ENCODE peak calls at places on chromosome 16, in four cellular contexts. P is GM23248, L is HCT116, Q is MM.1S. B is an unnamed sample. For H4K20me1, the result is how much of the 10 kb centered on the place peaks cover.

GRCh38 chr16:49439050-49439449 is 65.4 kb downstream of the C16orf78 start:
- DNase-seq in Q (no peak), P (no peak), L (no peak), B (no peak)

GRCh38 chr16:30185683-30186421 is 2.5 kb downstream of the CORO1A start:
- DNase-seq in P (no peak), Q (peak), L (no peak), B (peak)

GRCh38 chr16:80014241-80014939 is 413.9 kb upstream of the MAF start:
- DNase-seq in L (no peak), Q (no peak), P (no peak), B (no peak)

GRCh38 chr16:53065436-53066165 is 10.8 kb downstream of the CHD9 start:
- DNase-seq in P (peak), L (no peak), Q (no peak), B (no peak)

GRCh38 chr16:4433914-4434787 is 8.5 kb downstream of the DNAJA3 start:
- DNase-seq in Q (no peak), L (no peak), P (no peak), B (no peak)

GRCh38 chr16:56468800-56469199 is 17.4 kb downstream of the OGFOD1 start:
- DNase-seq in P (no peak), L (no peak), Q (no peak), B (no peak)

GRCh38 chr16:87305505-87306391 is 11.4 kb downstream of the C16orf95 start:
- DNase-seq in Q (no peak), L (no peak), P (peak), B (no peak)

GRCh38 chr16:62041401-62041800 is 5.2 kb upstream of the CDH8 start:
- DNase-seq in Q (no peak), P (peak), L (no peak), B (peak)

GRCh38 chr16:27369806-27370205 is 32.2 kb upstream of the IL21R start:
- DNase-seq in L (no peak), P (peak), Q (no peak), B (no peak)

GRCh38 chr16:71384073-71384724 is 25.7 kb downstream of the CALB2 start:
- DNase-seq in L (no peak), P (no peak), Q (no peak), B (no peak)

GRCh38 chr16:12538667-12539081 is 265.0 kb downstream of the CPPED1 start:
- DNase-seq in Q (no peak), L (no peak), P (no peak), B (no peak)

GRCh38 chr16:64455275-64455674 is 666.6 kb downstream of the CDH11 start:
- DNase-seq in Q (no peak), P (peak), L (no peak), B (peak)

GRCh38 chr16:89890886-89891657 is 17.7 kb downstream of the TCF25 start:
- DNase-seq in Q (no peak), L (no peak), P (no peak), B (no peak)

GRCh38 chr16:65531475-65531874 is 409.6 kb upstream of the CDH11 start:
- DNase-seq in L (no peak), Q (no peak), P (no peak), B (no peak)

GRCh38 chr16:19532601-19533000 is 8.9 kb downstream of the CCP110 start:
- DNase-seq in Q (no peak), L (no peak), P (no peak), B (no peak)

GRCh38 chr16:9072806-9073341 is 18.6 kb upstream of the HAPSTR1 start:
- DNase-seq in P (peak), L (no peak), Q (peak), B (peak)

GRCh38 chr16:59614466-59615240 is 880.5 kb upstream of the GOT2 start:
- DNase-seq in P (no peak), Q (no peak), L (no peak), B (no peak)

GRCh38 chr16:49835116-49835880 is 20.6 kb downstream of the ZNF423 start:
- DNase-seq in L (no peak), P (no peak), Q (no peak), B (peak)

GRCh38 chr16:65122974-65123845 is 1.3 kb upstream of the CDH11 start:
- DNase-seq in Q (no peak), L (no peak), P (peak), B (no peak)

GRCh38 chr16:69497876-69498596 is 67.7 kb upstream of the NFAT5 start:
- DNase-seq in P (no peak), L (no peak), Q (no peak), B (no peak)
- H2AFZ ChIP-seq in P (no peak), L (no peak), Q (no peak), B (no peak)

GRCh38 chr16:88356727-88357199 is 26.0 kb upstream of the ZNF469 start:
- DNase-seq in Q (no peak), L (no peak), P (no peak), B (no peak)
- TF ChIP-seq EZH2phosphoT487 in Q (no peak), L (no peak), P (no peak), B (no peak)

GRCh38 chr16:14110728-14111251 is 39.7 kb downstream of the MRTFB start:
- DNase-seq in L (no peak), Q (no peak), P (no peak), B (no peak)

GRCh38 chr16:14113344-14113743 is 42.2 kb downstream of the MRTFB start:
- DNase-seq in P (no peak), L (no peak), Q (no peak), B (no peak)

GRCh38 chr16:14109782-14110727 is 38.9 kb downstream of the MRTFB start:
- DNase-seq in Q (no peak), L (no peak), P (no peak), B (no peak)

GRCh38 chr16:14111713-14112538 is 40.8 kb downstream of the MRTFB start:
- DNase-seq in P (peak), L (no peak), Q (no peak), B (no peak)

GRCh38 chr16:14112539-14112856 is 41.4 kb downstream of the MRTFB start:
- DNase-seq in Q (no peak), P (no peak), L (no peak), B (no peak)
- H4K20me1 ChIP-seq in Q (under half), P (under half), L (under half), B (under half)

DNA sequence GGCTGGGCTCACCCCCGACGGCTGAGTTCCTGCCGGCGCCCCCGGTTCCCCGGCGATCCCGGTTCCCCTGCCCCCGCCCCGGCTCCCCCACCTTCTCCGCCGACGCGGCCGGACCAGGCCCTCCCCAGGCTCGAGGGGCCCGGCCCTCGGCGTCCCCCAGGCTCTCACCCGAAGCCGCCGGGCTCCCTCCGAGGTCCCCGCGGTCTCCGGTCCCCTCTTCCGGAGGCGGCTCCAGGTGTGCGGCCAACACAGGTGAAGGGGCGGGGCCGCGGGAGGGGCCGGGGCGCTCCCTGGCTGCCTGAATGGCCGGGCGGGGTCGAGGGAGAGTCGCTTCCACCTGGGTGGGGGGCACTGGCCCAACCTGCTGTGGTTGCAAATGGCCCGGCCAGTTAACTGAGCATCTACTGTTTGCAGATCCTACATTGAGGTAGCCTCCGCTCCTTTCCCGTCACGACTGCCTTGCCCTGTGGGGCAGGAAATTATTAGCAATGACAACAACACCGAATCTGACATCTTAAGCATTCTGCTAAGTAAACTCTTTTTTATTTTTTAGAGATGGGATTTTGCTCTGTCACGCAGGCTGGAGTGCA is at the start of gene BICDL2:
- DNase-seq in Q (no peak), L (no peak), P (no peak), B (no peak)
- H2AFZ ChIP-seq in Q (peak), L (peak), P (no peak), B (no peak)

GRCh38 chr16:75378616-75379015 is 54.7 kb downstream of the CFDP1 start:
- DNase-seq in L (no peak), Q (no peak), P (no peak), B (no peak)

GRCh38 chr16:75377971-75378386 is 55.3 kb downstream of the CFDP1 start:
- DNase-seq in P (peak), L (no peak), Q (no peak), B (no peak)

GRCh38 chr16:75379339-75379738 is 54.0 kb downstream of the CFDP1 start:
- DNase-seq in P (no peak), Q (no peak), L (no peak), B (no peak)

GRCh38 chr16:75380870-75381269 is 52.4 kb downstream of the CFDP1 start:
- DNase-seq in Q (no peak), P (peak), L (no peak), B (no peak)

DNA sequence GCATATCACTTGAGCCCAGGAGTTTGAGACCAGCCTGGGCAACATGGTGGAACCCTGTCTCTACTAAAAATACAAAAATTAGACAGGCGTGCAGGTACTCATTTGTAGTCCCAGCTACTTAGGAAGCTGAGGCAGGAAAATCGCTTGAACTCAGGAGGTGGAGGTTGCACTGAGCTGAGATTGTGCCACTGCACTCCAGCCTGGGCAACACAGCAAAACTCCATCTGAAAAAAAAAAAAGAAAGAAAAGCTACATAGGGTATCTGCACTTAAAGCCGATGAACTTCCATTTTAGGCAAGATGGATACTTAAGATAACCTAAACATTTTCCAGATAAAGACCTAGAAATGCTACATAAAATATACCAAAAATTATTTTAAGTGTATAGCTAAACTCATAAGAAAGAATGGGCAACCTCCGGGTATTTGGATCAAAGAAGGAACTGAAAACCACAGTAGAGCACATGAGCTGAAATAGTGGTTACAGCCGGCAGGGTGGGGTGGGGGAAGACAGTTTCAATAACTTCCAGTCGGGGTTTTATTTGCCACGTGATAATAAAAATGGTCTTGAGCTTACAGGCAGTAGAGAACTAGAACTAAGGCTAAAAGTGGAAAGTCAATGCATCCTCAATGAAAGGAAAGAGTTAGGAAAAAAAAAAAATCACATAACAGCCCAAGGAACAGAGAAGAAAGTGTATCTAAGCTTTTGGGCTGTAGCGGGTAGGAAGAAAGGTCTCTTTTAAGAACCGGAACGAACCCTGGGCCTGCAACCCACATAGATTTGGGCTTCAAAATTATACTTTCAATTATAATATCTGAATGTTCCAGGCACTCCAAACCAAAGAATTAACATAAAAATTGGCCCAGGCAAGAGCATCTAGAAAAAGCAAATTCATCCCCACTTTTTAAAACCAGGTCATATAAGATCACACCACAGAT is 53.1 kb downstream of the CFDP1 start:
- DNase-seq in Q (peak), P (no peak), L (no peak), B (peak)
- TF ChIP-seq EZH2phosphoT487 in Q (no peak), P (no peak), L (no peak), B (no peak)

GRCh38 chr16:85816159-85816558 is 16.7 kb downstream of the COX4I1 start:
- DNase-seq in L (no peak), Q (no peak), P (no peak), B (no peak)
- H4K20me1 ChIP-seq in L (under half), Q (under half), P (under half), B (under half)